ENCODE peak calls at places on chromosomes 11 and 22, in nine cellular contexts. One of them, this sample, is unnamed.

GRCh38 chr11:17890333-17890732 is 122.5 kb downstream of the SERGEF start:
- DNase-seq in activated naive CD8-positive, alpha-beta T cell treated with anti-CD3 and anti-CD28 coated beads for 36 hours: no peak
- DNase-seq in stimulated activated CD4-positive, alpha-beta T cell treated with anti-CD3 and anti-CD28 coated beads, Interleukin-1b, Interleukin-23, amount 100 ng/mL, for 1 hour: no peak
- DNase-seq in head of caudate nucleus: no peak
- DNase-seq in activated CD4-positive, alpha-beta T cell treated with anti-CD3 and anti-CD28 coated beads, Interleukin-2, amount 50 U/mL, for 4 hours: no peak
- DNase-seq in naive thymus-derived CD8-positive, alpha-beta T cell: no peak
- DNase-seq in Daoy: no peak
- DNase-seq in kidney epithelial cell: no peak
- DNase-seq in Ammon's horn: no peak
- DNase-seq in this sample: no peak

GRCh38 chr22:32596471-32596870 is 121.9 kb downstream of the FBXO7 start:
- DNase-seq in activated naive CD8-positive, alpha-beta T cell treated with anti-CD3 and anti-CD28 coated beads for 36 hours: no peak
- DNase-seq in stimulated activated CD4-positive, alpha-beta T cell treated with anti-CD3 and anti-CD28 coated beads, Interleukin-1b, Interleukin-23, amount 100 ng/mL, for 1 hour: no peak
- DNase-seq in head of caudate nucleus: no peak
- DNase-seq in activated CD4-positive, alpha-beta T cell treated with anti-CD3 and anti-CD28 coated beads, Interleukin-2, amount 50 U/mL, for 4 hours: no peak
- DNase-seq in naive thymus-derived CD8-positive, alpha-beta T cell: no peak
- DNase-seq in Daoy: no peak
- DNase-seq in kidney epithelial cell: no peak
- DNase-seq in Ammon's horn: no peak
- DNase-seq in this sample: no peak

GRCh38 chr11:16924826-16925494 is 89.3 kb downstream of the PLEKHA7 start:
- DNase-seq in activated naive CD8-positive, alpha-beta T cell treated with anti-CD3 and anti-CD28 coated beads for 36 hours: no peak
- DNase-seq in stimulated activated CD4-positive, alpha-beta T cell treated with anti-CD3 and anti-CD28 coated beads, Interleukin-1b, Interleukin-23, amount 100 ng/mL, for 1 hour: no peak
- DNase-seq in head of caudate nucleus: peak
- DNase-seq in activated CD4-positive, alpha-beta T cell treated with anti-CD3 and anti-CD28 coated beads, Interleukin-2, amount 50 U/mL, for 4 hours: no peak
- DNase-seq in naive thymus-derived CD8-positive, alpha-beta T cell: no peak
- DNase-seq in Daoy: peak
- DNase-seq in kidney epithelial cell: no peak
- DNase-seq in Ammon's horn: no peak
- DNase-seq in this sample: peak

GRCh38 chr11:6609502-6610015 is 2.5 kb downstream of the TAF10 start:
- DNase-seq in activated naive CD8-positive, alpha-beta T cell treated with anti-CD3 and anti-CD28 coated beads for 36 hours: no peak
- DNase-seq in stimulated activated CD4-positive, alpha-beta T cell treated with anti-CD3 and anti-CD28 coated beads, Interleukin-1b, Interleukin-23, amount 100 ng/mL, for 1 hour: no peak
- DNase-seq in head of caudate nucleus: no peak
- DNase-seq in activated CD4-positive, alpha-beta T cell treated with anti-CD3 and anti-CD28 coated beads, Interleukin-2, amount 50 U/mL, for 4 hours: no peak
- DNase-seq in naive thymus-derived CD8-positive, alpha-beta T cell: no peak
- DNase-seq in Daoy: no peak
- DNase-seq in kidney epithelial cell: no peak
- DNase-seq in Ammon's horn: no peak
- DNase-seq in this sample: no peak

GRCh38 chr11:32266611-32267010 is 168.7 kb downstream of the WT1 start:
- DNase-seq in activated naive CD8-positive, alpha-beta T cell treated with anti-CD3 and anti-CD28 coated beads for 36 hours: no peak
- DNase-seq in stimulated activated CD4-positive, alpha-beta T cell treated with anti-CD3 and anti-CD28 coated beads, Interleukin-1b, Interleukin-23, amount 100 ng/mL, for 1 hour: no peak
- DNase-seq in head of caudate nucleus: no peak
- DNase-seq in activated CD4-positive, alpha-beta T cell treated with anti-CD3 and anti-CD28 coated beads, Interleukin-2, amount 50 U/mL, for 4 hours: no peak
- DNase-seq in naive thymus-derived CD8-positive, alpha-beta T cell: no peak
- DNase-seq in Daoy: peak
- DNase-seq in kidney epithelial cell: no peak
- DNase-seq in Ammon's horn: no peak
- DNase-seq in this sample: no peak

GRCh38 chr11:120839846-120840402 is 184.0 kb upstream of the TBCEL start:
- DNase-seq in activated naive CD8-positive, alpha-beta T cell treated with anti-CD3 and anti-CD28 coated beads for 36 hours: no peak
- DNase-seq in stimulated activated CD4-positive, alpha-beta T cell treated with anti-CD3 and anti-CD28 coated beads, Interleukin-1b, Interleukin-23, amount 100 ng/mL, for 1 hour: no peak
- DNase-seq in head of caudate nucleus: no peak
- DNase-seq in activated CD4-positive, alpha-beta T cell treated with anti-CD3 and anti-CD28 coated beads, Interleukin-2, amount 50 U/mL, for 4 hours: no peak
- DNase-seq in naive thymus-derived CD8-positive, alpha-beta T cell: no peak
- DNase-seq in Daoy: no peak
- DNase-seq in kidney epithelial cell: no peak
- DNase-seq in Ammon's horn: peak
- DNase-seq in this sample: no peak

GRCh38 chr11:113572349-113572748 is 97.2 kb upstream of the DRD2 start:
- DNase-seq in activated naive CD8-positive, alpha-beta T cell treated with anti-CD3 and anti-CD28 coated beads for 36 hours: no peak
- DNase-seq in stimulated activated CD4-positive, alpha-beta T cell treated with anti-CD3 and anti-CD28 coated beads, Interleukin-1b, Interleukin-23, amount 100 ng/mL, for 1 hour: no peak
- DNase-seq in head of caudate nucleus: no peak
- DNase-seq in activated CD4-positive, alpha-beta T cell treated with anti-CD3 and anti-CD28 coated beads, Interleukin-2, amount 50 U/mL, for 4 hours: no peak
- DNase-seq in naive thymus-derived CD8-positive, alpha-beta T cell: no peak
- DNase-seq in Daoy: no peak
- DNase-seq in kidney epithelial cell: no peak
- DNase-seq in Ammon's horn: no peak
- DNase-seq in this sample: no peak

GRCh38 chr11:108606495-108607160 is 13.1 kb upstream of the EXPH5 start:
- DNase-seq in activated naive CD8-positive, alpha-beta T cell treated with anti-CD3 and anti-CD28 coated beads for 36 hours: no peak
- DNase-seq in stimulated activated CD4-positive, alpha-beta T cell treated with anti-CD3 and anti-CD28 coated beads, Interleukin-1b, Interleukin-23, amount 100 ng/mL, for 1 hour: no peak
- DNase-seq in head of caudate nucleus: no peak
- DNase-seq in activated CD4-positive, alpha-beta T cell treated with anti-CD3 and anti-CD28 coated beads, Interleukin-2, amount 50 U/mL, for 4 hours: no peak
- DNase-seq in naive thymus-derived CD8-positive, alpha-beta T cell: no peak
- DNase-seq in Daoy: peak
- DNase-seq in kidney epithelial cell: peak
- DNase-seq in Ammon's horn: no peak
- DNase-seq in this sample: no peak

GRCh38 chr11:86558841-86559240 is 113.6 kb downstream of the ME3 start:
- DNase-seq in activated naive CD8-positive, alpha-beta T cell treated with anti-CD3 and anti-CD28 coated beads for 36 hours: no peak
- DNase-seq in stimulated activated CD4-positive, alpha-beta T cell treated with anti-CD3 and anti-CD28 coated beads, Interleukin-1b, Interleukin-23, amount 100 ng/mL, for 1 hour: no peak
- DNase-seq in head of caudate nucleus: no peak
- DNase-seq in activated CD4-positive, alpha-beta T cell treated with anti-CD3 and anti-CD28 coated beads, Interleukin-2, amount 50 U/mL, for 4 hours: no peak
- DNase-seq in naive thymus-derived CD8-positive, alpha-beta T cell: no peak
- DNase-seq in Daoy: no peak
- DNase-seq in kidney epithelial cell: no peak
- DNase-seq in Ammon's horn: no peak
- DNase-seq in this sample: no peak

GRCh38 chr11:19723572-19724342 is 11.1 kb downstream of the NAV2 start:
- DNase-seq in activated naive CD8-positive, alpha-beta T cell treated with anti-CD3 and anti-CD28 coated beads for 36 hours: peak
- DNase-seq in stimulated activated CD4-positive, alpha-beta T cell treated with anti-CD3 and anti-CD28 coated beads, Interleukin-1b, Interleukin-23, amount 100 ng/mL, for 1 hour: no peak
- DNase-seq in head of caudate nucleus: no peak
- DNase-seq in activated CD4-positive, alpha-beta T cell treated with anti-CD3 and anti-CD28 coated beads, Interleukin-2, amount 50 U/mL, for 4 hours: peak
- DNase-seq in naive thymus-derived CD8-positive, alpha-beta T cell: peak
- DNase-seq in Daoy: peak
- DNase-seq in kidney epithelial cell: no peak
- DNase-seq in Ammon's horn: no peak
- DNase-seq in this sample: no peak

GRCh38 chr22:49965291-49966040 is 4.9 kb downstream of the PIM3 start:
- DNase-seq in activated naive CD8-positive, alpha-beta T cell treated with anti-CD3 and anti-CD28 coated beads for 36 hours: no peak
- DNase-seq in stimulated activated CD4-positive, alpha-beta T cell treated with anti-CD3 and anti-CD28 coated beads, Interleukin-1b, Interleukin-23, amount 100 ng/mL, for 1 hour: no peak
- DNase-seq in head of caudate nucleus: no peak
- DNase-seq in activated CD4-positive, alpha-beta T cell treated with anti-CD3 and anti-CD28 coated beads, Interleukin-2, amount 50 U/mL, for 4 hours: no peak
- DNase-seq in naive thymus-derived CD8-positive, alpha-beta T cell: peak
- DNase-seq in Daoy: peak
- DNase-seq in kidney epithelial cell: no peak
- DNase-seq in Ammon's horn: peak
- DNase-seq in this sample: no peak

GRCh38 chr22:41369089-41369745 is 12.5 kb upstream of the TEF start:
- DNase-seq in activated naive CD8-positive, alpha-beta T cell treated with anti-CD3 and anti-CD28 coated beads for 36 hours: no peak
- DNase-seq in stimulated activated CD4-positive, alpha-beta T cell treated with anti-CD3 and anti-CD28 coated beads, Interleukin-1b, Interleukin-23, amount 100 ng/mL, for 1 hour: no peak
- DNase-seq in head of caudate nucleus: peak
- DNase-seq in activated CD4-positive, alpha-beta T cell treated with anti-CD3 and anti-CD28 coated beads, Interleukin-2, amount 50 U/mL, for 4 hours: no peak
- DNase-seq in naive thymus-derived CD8-positive, alpha-beta T cell: no peak
- DNase-seq in Daoy: no peak
- DNase-seq in kidney epithelial cell: no peak
- DNase-seq in Ammon's horn: peak
- DNase-seq in this sample: peak

GRCh38 chr11:61418136-61418535 is 11.6 kb downstream of the CPSF7 start:
- DNase-seq in activated naive CD8-positive, alpha-beta T cell treated with anti-CD3 and anti-CD28 coated beads for 36 hours: no peak
- DNase-seq in stimulated activated CD4-positive, alpha-beta T cell treated with anti-CD3 and anti-CD28 coated beads, Interleukin-1b, Interleukin-23, amount 100 ng/mL, for 1 hour: no peak
- DNase-seq in head of caudate nucleus: no peak
- DNase-seq in activated CD4-positive, alpha-beta T cell treated with anti-CD3 and anti-CD28 coated beads, Interleukin-2, amount 50 U/mL, for 4 hours: no peak
- DNase-seq in naive thymus-derived CD8-positive, alpha-beta T cell: no peak
- DNase-seq in Daoy: no peak
- DNase-seq in kidney epithelial cell: peak
- DNase-seq in Ammon's horn: no peak
- DNase-seq in this sample: no peak

GRCh38 chr11:74648894-74649293 is 56.5 kb downstream of the POLD3 start:
- DNase-seq in activated naive CD8-positive, alpha-beta T cell treated with anti-CD3 and anti-CD28 coated beads for 36 hours: no peak
- DNase-seq in stimulated activated CD4-positive, alpha-beta T cell treated with anti-CD3 and anti-CD28 coated beads, Interleukin-1b, Interleukin-23, amount 100 ng/mL, for 1 hour: no peak
- DNase-seq in head of caudate nucleus: no peak
- DNase-seq in activated CD4-positive, alpha-beta T cell treated with anti-CD3 and anti-CD28 coated beads, Interleukin-2, amount 50 U/mL, for 4 hours: no peak
- DNase-seq in naive thymus-derived CD8-positive, alpha-beta T cell: no peak
- DNase-seq in Daoy: no peak
- DNase-seq in kidney epithelial cell: no peak
- DNase-seq in Ammon's horn: no peak
- DNase-seq in this sample: no peak

GRCh38 chr11:105632316-105632715 is 22.4 kb downstream of the GRIA4 start:
- DNase-seq in activated naive CD8-positive, alpha-beta T cell treated with anti-CD3 and anti-CD28 coated beads for 36 hours: no peak
- DNase-seq in stimulated activated CD4-positive, alpha-beta T cell treated with anti-CD3 and anti-CD28 coated beads, Interleukin-1b, Interleukin-23, amount 100 ng/mL, for 1 hour: no peak
- DNase-seq in head of caudate nucleus: no peak
- DNase-seq in activated CD4-positive, alpha-beta T cell treated with anti-CD3 and anti-CD28 coated beads, Interleukin-2, amount 50 U/mL, for 4 hours: no peak
- DNase-seq in naive thymus-derived CD8-positive, alpha-beta T cell: no peak
- DNase-seq in Daoy: no peak
- DNase-seq in kidney epithelial cell: no peak
- DNase-seq in Ammon's horn: no peak
- DNase-seq in this sample: no peak

GRCh38 chr22:46612904-46613605 is 7.1 kb upstream of the GRAMD4 start:
- DNase-seq in activated naive CD8-positive, alpha-beta T cell treated with anti-CD3 and anti-CD28 coated beads for 36 hours: peak
- DNase-seq in stimulated activated CD4-positive, alpha-beta T cell treated with anti-CD3 and anti-CD28 coated beads, Interleukin-1b, Interleukin-23, amount 100 ng/mL, for 1 hour: peak
- DNase-seq in head of caudate nucleus: no peak
- DNase-seq in activated CD4-positive, alpha-beta T cell treated with anti-CD3 and anti-CD28 coated beads, Interleukin-2, amount 50 U/mL, for 4 hours: peak
- DNase-seq in naive thymus-derived CD8-positive, alpha-beta T cell: peak
- DNase-seq in Daoy: no peak
- DNase-seq in kidney epithelial cell: no peak
- DNase-seq in Ammon's horn: no peak
- DNase-seq in this sample: no peak

GRCh38 chr11:64101461-64101860 is 64.5 kb downstream of the MACROD1 start:
- DNase-seq in activated naive CD8-positive, alpha-beta T cell treated with anti-CD3 and anti-CD28 coated beads for 36 hours: no peak
- DNase-seq in stimulated activated CD4-positive, alpha-beta T cell treated with anti-CD3 and anti-CD28 coated beads, Interleukin-1b, Interleukin-23, amount 100 ng/mL, for 1 hour: no peak
- DNase-seq in head of caudate nucleus: no peak
- DNase-seq in activated CD4-positive, alpha-beta T cell treated with anti-CD3 and anti-CD28 coated beads, Interleukin-2, amount 50 U/mL, for 4 hours: no peak
- DNase-seq in naive thymus-derived CD8-positive, alpha-beta T cell: no peak
- DNase-seq in Daoy: no peak
- DNase-seq in kidney epithelial cell: no peak
- DNase-seq in Ammon's horn: peak
- DNase-seq in this sample: peak

GRCh38 chr11:2085251-2086066 is 53.7 kb downstream of the IGF2 start:
- DNase-seq in activated naive CD8-positive, alpha-beta T cell treated with anti-CD3 and anti-CD28 coated beads for 36 hours: no peak
- DNase-seq in stimulated activated CD4-positive, alpha-beta T cell treated with anti-CD3 and anti-CD28 coated beads, Interleukin-1b, Interleukin-23, amount 100 ng/mL, for 1 hour: no peak
- DNase-seq in head of caudate nucleus: no peak
- DNase-seq in activated CD4-positive, alpha-beta T cell treated with anti-CD3 and anti-CD28 coated beads, Interleukin-2, amount 50 U/mL, for 4 hours: no peak
- DNase-seq in naive thymus-derived CD8-positive, alpha-beta T cell: no peak
- DNase-seq in Daoy: no peak
- DNase-seq in kidney epithelial cell: no peak
- DNase-seq in Ammon's horn: no peak
- DNase-seq in this sample: no peak

GRCh38 chr11:120268686-120269085 is 28.7 kb downstream of the POU2F3 start:
- DNase-seq in activated naive CD8-positive, alpha-beta T cell treated with anti-CD3 and anti-CD28 coated beads for 36 hours: no peak
- DNase-seq in stimulated activated CD4-positive, alpha-beta T cell treated with anti-CD3 and anti-CD28 coated beads, Interleukin-1b, Interleukin-23, amount 100 ng/mL, for 1 hour: no peak
- DNase-seq in head of caudate nucleus: no peak
- DNase-seq in activated CD4-positive, alpha-beta T cell treated with anti-CD3 and anti-CD28 coated beads, Interleukin-2, amount 50 U/mL, for 4 hours: no peak
- DNase-seq in naive thymus-derived CD8-positive, alpha-beta T cell: no peak
- DNase-seq in Daoy: no peak
- DNase-seq in kidney epithelial cell: no peak
- DNase-seq in Ammon's horn: no peak
- DNase-seq in this sample: no peak

GRCh38 chr22:42757475-42757874 is 36.8 kb upstream of the A4GALT start:
- DNase-seq in activated naive CD8-positive, alpha-beta T cell treated with anti-CD3 and anti-CD28 coated beads for 36 hours: no peak
- DNase-seq in stimulated activated CD4-positive, alpha-beta T cell treated with anti-CD3 and anti-CD28 coated beads, Interleukin-1b, Interleukin-23, amount 100 ng/mL, for 1 hour: no peak
- DNase-seq in head of caudate nucleus: no peak
- DNase-seq in activated CD4-positive, alpha-beta T cell treated with anti-CD3 and anti-CD28 coated beads, Interleukin-2, amount 50 U/mL, for 4 hours: no peak
- DNase-seq in naive thymus-derived CD8-positive, alpha-beta T cell: no peak
- DNase-seq in Daoy: no peak
- DNase-seq in kidney epithelial cell: no peak
- DNase-seq in Ammon's horn: no peak
- DNase-seq in this sample: no peak

GRCh38 chr11:121582296-121582695 is 129.5 kb upstream of the SORL1-AS1 start:
- DNase-seq in activated naive CD8-positive, alpha-beta T cell treated with anti-CD3 and anti-CD28 coated beads for 36 hours: no peak
- DNase-seq in stimulated activated CD4-positive, alpha-beta T cell treated with anti-CD3 and anti-CD28 coated beads, Interleukin-1b, Interleukin-23, amount 100 ng/mL, for 1 hour: no peak
- DNase-seq in head of caudate nucleus: no peak
- DNase-seq in activated CD4-positive, alpha-beta T cell treated with anti-CD3 and anti-CD28 coated beads, Interleukin-2, amount 50 U/mL, for 4 hours: no peak
- DNase-seq in naive thymus-derived CD8-positive, alpha-beta T cell: no peak
- DNase-seq in Daoy: no peak
- DNase-seq in kidney epithelial cell: no peak
- DNase-seq in Ammon's horn: peak
- DNase-seq in this sample: no peak

GRCh38 chr22:37561209-37562048 is 1.1 kb downstream of the CDC42EP1 start:
- DNase-seq in activated naive CD8-positive, alpha-beta T cell treated with anti-CD3 and anti-CD28 coated beads for 36 hours: peak
- DNase-seq in stimulated activated CD4-positive, alpha-beta T cell treated with anti-CD3 and anti-CD28 coated beads, Interleukin-1b, Interleukin-23, amount 100 ng/mL, for 1 hour: peak
- DNase-seq in head of caudate nucleus: peak
- DNase-seq in activated CD4-positive, alpha-beta T cell treated with anti-CD3 and anti-CD28 coated beads, Interleukin-2, amount 50 U/mL, for 4 hours: peak
- DNase-seq in naive thymus-derived CD8-positive, alpha-beta T cell: peak
- DNase-seq in Daoy: peak
- DNase-seq in kidney epithelial cell: no peak
- DNase-seq in Ammon's horn: peak
- DNase-seq in this sample: peak

GRCh38 chr11:64245797-64246623 is 733 bp downstream of the PPP1R14B start:
- DNase-seq in activated naive CD8-positive, alpha-beta T cell treated with anti-CD3 and anti-CD28 coated beads for 36 hours: peak
- DNase-seq in stimulated activated CD4-positive, alpha-beta T cell treated with anti-CD3 and anti-CD28 coated beads, Interleukin-1b, Interleukin-23, amount 100 ng/mL, for 1 hour: no peak
- DNase-seq in head of caudate nucleus: no peak
- DNase-seq in activated CD4-positive, alpha-beta T cell treated with anti-CD3 and anti-CD28 coated beads, Interleukin-2, amount 50 U/mL, for 4 hours: peak
- DNase-seq in naive thymus-derived CD8-positive, alpha-beta T cell: peak
- DNase-seq in Daoy: peak
- DNase-seq in kidney epithelial cell: peak
- DNase-seq in Ammon's horn: no peak
- DNase-seq in this sample: no peak

GRCh38 chr11:35781342-35782171 is 119.0 kb downstream of the TRIM44 start:
- DNase-seq in activated naive CD8-positive, alpha-beta T cell treated with anti-CD3 and anti-CD28 coated beads for 36 hours: no peak
- DNase-seq in stimulated activated CD4-positive, alpha-beta T cell treated with anti-CD3 and anti-CD28 coated beads, Interleukin-1b, Interleukin-23, amount 100 ng/mL, for 1 hour: no peak
- DNase-seq in head of caudate nucleus: no peak
- DNase-seq in activated CD4-positive, alpha-beta T cell treated with anti-CD3 and anti-CD28 coated beads, Interleukin-2, amount 50 U/mL, for 4 hours: no peak
- DNase-seq in naive thymus-derived CD8-positive, alpha-beta T cell: no peak
- DNase-seq in Daoy: peak
- DNase-seq in kidney epithelial cell: no peak
- DNase-seq in Ammon's horn: no peak
- DNase-seq in this sample: no peak

GRCh38 chr11:1449516-1450270 is 36.9 kb downstream of the MOB2 start:
- DNase-seq in activated naive CD8-positive, alpha-beta T cell treated with anti-CD3 and anti-CD28 coated beads for 36 hours: no peak
- DNase-seq in stimulated activated CD4-positive, alpha-beta T cell treated with anti-CD3 and anti-CD28 coated beads, Interleukin-1b, Interleukin-23, amount 100 ng/mL, for 1 hour: no peak
- DNase-seq in head of caudate nucleus: no peak
- DNase-seq in activated CD4-positive, alpha-beta T cell treated with anti-CD3 and anti-CD28 coated beads, Interleukin-2, amount 50 U/mL, for 4 hours: no peak
- DNase-seq in naive thymus-derived CD8-positive, alpha-beta T cell: no peak
- DNase-seq in Daoy: no peak
- DNase-seq in kidney epithelial cell: no peak
- DNase-seq in Ammon's horn: no peak
- DNase-seq in this sample: no peak

GRCh38 chr11:45934580-45935318 is 12.3 kb downstream of the LARGE2 start:
- DNase-seq in activated naive CD8-positive, alpha-beta T cell treated with anti-CD3 and anti-CD28 coated beads for 36 hours: no peak
- DNase-seq in stimulated activated CD4-positive, alpha-beta T cell treated with anti-CD3 and anti-CD28 coated beads, Interleukin-1b, Interleukin-23, amount 100 ng/mL, for 1 hour: no peak
- DNase-seq in head of caudate nucleus: no peak
- DNase-seq in activated CD4-positive, alpha-beta T cell treated with anti-CD3 and anti-CD28 coated beads, Interleukin-2, amount 50 U/mL, for 4 hours: no peak
- DNase-seq in naive thymus-derived CD8-positive, alpha-beta T cell: no peak
- DNase-seq in Daoy: no peak
- DNase-seq in kidney epithelial cell: no peak
- DNase-seq in Ammon's horn: no peak
- DNase-seq in this sample: no peak

GRCh38 chr11:19168090-19168489 is 33.7 kb downstream of the CSRP3 start:
- DNase-seq in activated naive CD8-positive, alpha-beta T cell treated with anti-CD3 and anti-CD28 coated beads for 36 hours: no peak
- DNase-seq in stimulated activated CD4-positive, alpha-beta T cell treated with anti-CD3 and anti-CD28 coated beads, Interleukin-1b, Interleukin-23, amount 100 ng/mL, for 1 hour: no peak
- DNase-seq in head of caudate nucleus: no peak
- DNase-seq in activated CD4-positive, alpha-beta T cell treated with anti-CD3 and anti-CD28 coated beads, Interleukin-2, amount 50 U/mL, for 4 hours: no peak
- DNase-seq in naive thymus-derived CD8-positive, alpha-beta T cell: no peak
- DNase-seq in Daoy: no peak
- DNase-seq in kidney epithelial cell: no peak
- DNase-seq in Ammon's horn: no peak
- DNase-seq in this sample: peak